ENCODE peak calls at places on chromosomes 11 and 22, in six cellular contexts. E, Z, H, A, Q and Y are unnamed samples.

GRCh38 chr11:66336234-66337102 is at the start of gene RIN1:
- DNase-seq in E (peak), Z (no peak), H (peak), A (peak), Q (peak), Y (no peak)

GRCh38 chr11:101807521-101807920 is 107.3 kb upstream of the CEP126 start:
- DNase-seq in E (no peak), Z (no peak), H (peak), A (no peak), Q (no peak), Y (no peak)

GRCh38 chr11:43135966-43136534 is 175.7 kb upstream of the API5 start:
- DNase-seq in E (no peak), Z (no peak), H (no peak), A (peak), Q (no peak), Y (no peak)

GRCh38 chr22:28802595-28803087 is 2.3 kb upstream of the XBP1 start:
- DNase-seq in E (no peak), Z (no peak), H (no peak), A (no peak), Q (no peak), Y (no peak)

GRCh38 chr11:86041975-86042378 is 26.9 kb downstream of the PICALM start:
- DNase-seq in E (peak), Z (peak), H (peak), A (peak), Q (no peak), Y (no peak)

GRCh38 chr11:2538951-2539735 is 94.3 kb downstream of the KCNQ1 start:
- DNase-seq in E (no peak), Z (no peak), H (no peak), A (peak), Q (peak), Y (no peak)

GRCh38 chr11:34830648-34831047 is 85.5 kb downstream of the APIP start:
- DNase-seq in E (no peak), Z (no peak), H (peak), A (no peak), Q (no peak), Y (no peak)

GRCh38 chr11:65558785-65559509 is 788 bp upstream of the LTBP3 start:
- DNase-seq in E (no peak), Z (peak), H (peak), A (no peak), Q (peak), Y (no peak)

GRCh38 chr22:40399661-40400060 is 29.3 kb downstream of the SGSM3 start:
- DNase-seq in E (no peak), Z (no peak), H (no peak), A (no peak), Q (no peak), Y (no peak)

GRCh38 chr22:48234011-48234410 is 1471.6 kb downstream of the TBC1D22A start:
- DNase-seq in E (no peak), Z (no peak), H (no peak), A (no peak), Q (no peak), Y (no peak)

GRCh38 chr22:19599004-19599403 is 74.8 kb upstream of the CLDN5 start:
- DNase-seq in E (no peak), Z (no peak), H (no peak), A (no peak), Q (no peak), Y (no peak)

GRCh38 chr11:87421422-87421821 is 383.7 kb downstream of the TMEM135 start:
- DNase-seq in E (peak), Z (peak), H (peak), A (peak), Q (no peak), Y (no peak)

GRCh38 chr22:38706101-38706884 is 549 bp downstream of the GTPBP1 start:
- DNase-seq in E (no peak), Z (no peak), H (peak), A (peak), Q (peak), Y (no peak)

GRCh38 chr11:126833020-126833419 is 167.6 kb downstream of the KIRREL3 start:
- DNase-seq in E (no peak), Z (no peak), H (no peak), A (no peak), Q (no peak), Y (no peak)

GRCh38 chr22:36328635-36329216 is 59.0 kb downstream of the MYH9 start:
- DNase-seq in E (peak), Z (peak), H (no peak), A (no peak), Q (no peak), Y (no peak)

GRCh38 chr22:26554956-26555355 is 35.0 kb downstream of the TPST2 start:
- DNase-seq in E (no peak), Z (no peak), H (no peak), A (no peak), Q (no peak), Y (no peak)

GRCh38 chr22:19756288-19757128 is 4.1 kb upstream of the TBX1 start:
- DNase-seq in E (peak), Z (no peak), H (peak), A (peak), Q (no peak), Y (no peak)

GRCh38 chr11:43573233-43573632 is 107.3 kb upstream of the HSD17B12 start:
- DNase-seq in E (no peak), Z (no peak), H (peak), A (no peak), Q (no peak), Y (no peak)

GRCh38 chr11:47552086-47552580 is 799 bp downstream of the CELF1 start:
- DNase-seq in E (peak), Z (no peak), H (peak), A (peak), Q (peak), Y (no peak)

GRCh38 chr22:26921726-26922125 is 264.3 kb downstream of the MIAT start:
- DNase-seq in E (no peak), Z (no peak), H (no peak), A (no peak), Q (no peak), Y (no peak)

GRCh38 chr11:34379081-34379480 is 21.3 kb upstream of the ABTB2 start:
- DNase-seq in E (peak), Z (no peak), H (no peak), A (no peak), Q (no peak), Y (no peak)

GRCh38 chr11:67272327-67273259 is 6.3 kb downstream of the GRK2 start:
- DNase-seq in E (no peak), Z (no peak), H (no peak), A (peak), Q (peak), Y (no peak)

GRCh38 chr11:61336171-61336935 is 3.3 kb downstream of the TKFC start:
- DNase-seq in E (peak), Z (no peak), H (peak), A (peak), Q (peak), Y (peak)

GRCh38 chr11:132848336-132848735 is 684.0 kb downstream of the OPCML start:
- DNase-seq in E (peak), Z (no peak), H (no peak), A (no peak), Q (no peak), Y (no peak)

GRCh38 chr11:85464283-85464682 is 162.9 kb downstream of the DLG2 start:
- DNase-seq in E (no peak), Z (no peak), H (peak), A (no peak), Q (no peak), Y (no peak)

GRCh38 chr11:11262171-11262920 is 90.7 kb downstream of the CSNK2A3 start:
- DNase-seq in E (no peak), Z (no peak), H (no peak), A (no peak), Q (no peak), Y (no peak)

GRCh38 chr11:6455070-6455469 is 14.3 kb upstream of the HPX start:
- DNase-seq in E (no peak), Z (no peak), H (no peak), A (no peak), Q (no peak), Y (no peak)

GRCh38 chr11:96215826-96216225 is 127.2 kb downstream of the MAML2 start:
- DNase-seq in E (no peak), Z (no peak), H (no peak), A (no peak), Q (no peak), Y (no peak)

GRCh38 chr11:13941790-13942189 is 20.7 kb upstream of the SPON1 start:
- DNase-seq in E (no peak), Z (no peak), H (no peak), A (no peak), Q (no peak), Y (no peak)

GRCh38 chr11:76216536-76217326 is 10.4 kb upstream of the WNT11 start:
- DNase-seq in E (no peak), Z (no peak), H (no peak), A (no peak), Q (no peak), Y (no peak)

GRCh38 chr11:79896258-79896657 is 455.4 kb upstream of the TENM4 start:
- DNase-seq in E (peak), Z (no peak), H (no peak), A (no peak), Q (no peak), Y (no peak)

GRCh38 chr11:127130321-127130720 is 129.8 kb upstream of the KIRREL3 start:
- DNase-seq in E (no peak), Z (no peak), H (no peak), A (no peak), Q (no peak), Y (no peak)

GRCh38 chr11:115544422-115544821 is 40.2 kb upstream of the CADM1 start:
- DNase-seq in E (no peak), Z (no peak), H (no peak), A (no peak), Q (no peak), Y (no peak)

GRCh38 chr11:113274708-113275582 is 39.4 kb upstream of the TTC12 start:
- DNase-seq in E (peak), Z (no peak), H (no peak), A (no peak), Q (no peak), Y (no peak)
- TF ChIP-seq CTCF in E (peak), Z (no peak), H (peak), A (no peak), Q (no peak), Y (peak)

DNA sequence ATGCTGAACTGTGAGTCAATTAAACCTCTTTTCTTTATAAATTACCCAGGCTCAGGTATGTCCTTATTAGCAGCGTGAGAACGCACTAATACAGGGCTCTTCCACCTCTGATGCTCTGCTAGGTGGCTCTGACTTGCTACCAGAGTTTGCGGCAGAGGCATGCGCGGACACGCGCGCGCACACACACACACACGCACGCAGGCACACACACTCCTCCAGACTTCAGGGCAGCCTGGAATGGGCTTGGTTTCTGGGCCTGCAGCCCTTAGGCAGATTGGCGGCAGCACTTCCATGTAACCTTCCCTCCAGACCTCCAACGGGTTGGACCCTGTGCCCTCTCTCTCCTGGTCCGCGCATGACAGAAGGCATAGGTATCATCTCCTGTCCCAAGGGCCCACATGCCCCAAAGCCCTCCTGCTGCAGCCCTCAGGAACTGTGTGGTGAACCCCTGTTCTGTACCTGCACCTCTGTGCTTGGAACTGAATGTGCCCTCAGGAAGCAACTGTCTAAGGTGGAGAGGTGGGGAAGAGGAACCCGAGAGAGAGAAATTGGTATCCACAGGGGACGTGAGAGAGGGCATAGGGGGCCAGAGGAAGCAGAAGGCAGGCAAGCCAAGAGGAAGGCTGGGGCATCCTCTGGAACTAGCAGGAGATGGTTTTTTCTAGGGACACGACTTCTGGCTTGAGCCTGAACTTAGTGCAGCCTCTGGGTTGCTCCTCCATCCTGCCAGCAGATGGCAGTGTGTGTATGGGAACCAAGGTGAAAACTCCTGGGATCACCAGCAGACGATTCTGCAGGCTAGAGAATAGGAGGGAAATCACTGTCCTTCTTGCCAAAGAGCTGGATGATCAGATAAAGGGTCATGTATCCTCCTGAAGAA is 23.4 kb upstream of the RIC3 start:
- DNase-seq in E (peak), Z (no peak), H (peak), A (peak), Q (no peak), Y (peak)
- TF ChIP-seq CTCF in E (peak), Z (peak), H (peak), A (peak), Q (peak), Y (peak)

DNA sequence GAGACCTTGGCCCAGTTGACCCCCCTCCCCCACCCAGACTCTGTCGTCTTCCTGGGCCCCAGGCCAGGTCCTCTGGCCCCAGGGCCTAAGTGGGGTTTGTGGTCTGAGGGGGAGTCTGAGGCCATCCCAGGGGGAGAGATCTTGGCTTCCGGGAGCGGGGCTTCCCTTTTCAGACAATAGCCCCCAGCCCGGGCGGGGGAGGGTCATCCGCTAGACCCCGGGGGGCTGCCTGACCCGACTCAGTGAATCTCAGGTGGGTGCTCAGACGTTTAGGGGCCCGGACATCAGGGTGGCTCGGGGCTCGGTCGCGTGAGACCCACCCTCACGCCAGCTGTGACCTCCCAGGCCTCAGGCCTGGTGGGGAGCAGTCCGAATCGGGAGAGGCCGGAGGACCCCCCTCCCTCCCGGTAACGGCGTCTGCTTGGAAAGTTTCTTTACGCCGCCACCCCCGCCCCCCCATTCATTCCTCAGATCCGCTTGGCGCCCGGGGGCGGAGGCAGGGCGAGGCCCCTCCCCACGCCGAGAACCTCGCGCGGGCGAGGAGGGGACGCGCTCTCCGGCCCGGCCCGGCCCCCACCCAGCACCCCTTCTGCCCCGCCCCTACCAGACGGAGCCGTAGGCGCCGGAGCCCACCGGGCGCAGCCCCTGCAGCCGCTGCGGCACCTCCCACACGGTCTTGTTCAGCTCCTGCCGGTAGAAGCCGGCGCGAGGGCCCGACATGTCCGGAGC is 443 bp downstream of the MAPK11 start:
- DNase-seq in E (no peak), Z (no peak), H (peak), A (no peak), Q (no peak), Y (no peak)
- TF ChIP-seq CTCF in E (no peak), Z (no peak), H (no peak), A (no peak), Q (no peak), Y (no peak)

GRCh38 chr22:31639640-31640039 is 22.4 kb downstream of the PISD start:
- DNase-seq in E (peak), Z (no peak), H (no peak), A (no peak), Q (no peak), Y (no peak)

GRCh38 chr22:31635638-31636306 is 26.2 kb downstream of the PISD start:
- DNase-seq in E (no peak), Z (no peak), H (no peak), A (no peak), Q (no peak), Y (no peak)

GRCh38 chr22:31637938-31638618 is 23.9 kb downstream of the PISD start:
- DNase-seq in E (peak), Z (no peak), H (no peak), A (no peak), Q (no peak), Y (no peak)

DNA sequence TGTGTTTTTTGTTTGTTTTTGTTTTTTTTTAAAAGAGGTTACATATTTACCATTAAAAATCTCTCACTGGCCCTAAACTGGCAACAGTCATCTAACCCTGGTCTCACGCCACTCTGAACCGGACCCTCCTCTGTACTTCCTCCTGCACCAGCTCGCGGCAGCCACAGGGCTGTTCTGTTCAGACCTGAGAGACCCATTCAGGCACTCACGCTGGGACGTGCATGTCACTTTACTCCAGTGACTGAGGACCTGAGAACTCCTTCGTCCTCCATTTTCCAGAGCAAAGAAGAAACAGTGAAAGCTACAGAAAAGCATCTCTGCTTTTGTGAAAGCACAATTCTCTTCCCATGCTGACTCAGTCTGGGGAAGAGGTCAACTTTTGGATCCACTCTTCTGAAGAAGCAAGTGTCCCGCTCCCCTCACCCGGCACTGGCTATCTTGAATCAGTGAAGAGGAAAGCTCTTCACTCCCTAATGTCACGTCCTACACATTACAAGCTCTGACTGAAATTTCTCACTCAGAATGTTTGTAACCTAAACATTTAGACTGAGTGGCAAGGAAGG is 24.6 kb downstream of the PISD start:
- DNase-seq in E (no peak), Z (no peak), H (no peak), A (no peak), Q (no peak), Y (no peak)
- TF ChIP-seq CTCF in E (no peak), Z (no peak), H (no peak), A (no peak), Q (no peak), Y (peak)

DNA sequence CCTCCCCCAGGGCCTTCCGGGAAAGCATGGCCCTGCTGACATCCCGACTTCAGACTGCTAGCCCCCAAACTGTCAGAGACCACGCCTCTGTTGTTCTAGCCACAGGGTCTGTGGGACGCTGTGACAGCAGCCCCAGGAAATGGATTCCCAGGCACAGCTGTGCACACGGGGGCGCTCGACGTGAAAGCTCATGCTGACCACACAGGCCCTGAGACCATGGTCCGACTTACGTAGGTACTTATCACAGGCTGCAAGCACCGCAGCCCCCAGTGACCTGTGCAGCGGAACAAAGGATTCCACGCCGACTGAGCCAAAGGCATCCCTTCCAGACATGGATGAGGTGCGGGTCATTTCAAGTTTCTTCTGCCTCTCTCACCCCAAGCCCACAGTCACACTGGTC is 150.6 kb downstream of the CTTN start:
- DNase-seq in E (no peak), Z (no peak), H (no peak), A (no peak), Q (no peak), Y (no peak)
- TF ChIP-seq CTCF in E (no peak), Z (no peak), H (no peak), A (no peak), Q (no peak), Y (no peak)

GRCh38 chr11:119055901-119056300 is 1.1 kb downstream of the HYOU1 start:
- DNase-seq in E (peak), Z (no peak), H (peak), A (no peak), Q (no peak), Y (no peak)
- TF ChIP-seq CTCF in E (no peak), Z (no peak), H (peak), A (no peak), Q (no peak), Y (peak)

GRCh38 chr11:72951815-72952340 is 137.7 kb downstream of the ATG16L2 start:
- DNase-seq in E (peak), Z (no peak), H (no peak), A (no peak), Q (no peak), Y (no peak)

GRCh38 chr11:72951193-72951592 is 137.0 kb downstream of the ATG16L2 start:
- DNase-seq in E (peak), Z (no peak), H (no peak), A (no peak), Q (no peak), Y (no peak)

GRCh38 chr11:72953631-72954030 is 139.4 kb downstream of the ATG16L2 start:
- DNase-seq in E (no peak), Z (no peak), H (no peak), A (no peak), Q (no peak), Y (no peak)

GRCh38 chr11:72947229-72947628 is 133.0 kb downstream of the ATG16L2 start:
- DNase-seq in E (no peak), Z (no peak), H (no peak), A (no peak), Q (no peak), Y (no peak)

DNA sequence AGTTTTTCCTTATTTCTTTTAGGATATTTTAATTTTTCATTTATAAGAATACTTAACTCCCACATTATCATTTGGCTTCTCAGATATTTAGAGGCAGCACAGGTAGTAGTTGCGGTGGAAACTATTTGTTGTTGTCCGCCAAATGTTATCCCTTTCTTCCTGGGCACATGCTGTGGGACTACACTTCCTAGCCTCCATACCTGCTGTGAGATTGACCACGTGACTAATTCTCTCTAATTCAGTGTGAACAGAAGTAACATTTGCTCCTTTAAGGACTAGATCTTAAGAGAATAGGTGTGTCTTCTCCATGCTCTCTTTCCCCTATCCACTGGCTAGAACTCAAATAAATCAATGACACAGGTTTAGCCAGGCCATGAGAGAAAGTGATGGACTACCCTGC is 136.5 kb downstream of the ATG16L2 start:
- DNase-seq in E (no peak), Z (no peak), H (no peak), A (no peak), Q (no peak), Y (no peak)
- TF ChIP-seq CTCF in E (no peak), Z (no peak), H (no peak), A (no peak), Q (no peak), Y (no peak)